ENCODE peak calls at places on chromosomes 2 and 18, in nine cellular contexts. O is A549; Q is astrocyte; W is progenitor cell of endocrine pancreas; V is posterior cingulate gyrus; H is gastrocnemius medialis; P is stimulated activated CD8-positive, alpha-beta memory T cell treated with anti-CD3 and anti-CD28 coated beads, Interleukin-2, amount 100 ng/mL, for 1 hour; T is NB4; B is astrocyte of the spinal cord. C is an unnamed sample.

GRCh38 chr2:228705331-228705730 is 523.8 kb upstream of the SPHKAP start:
- DNase-seq in O (no peak), Q (no peak), W (no peak), V (no peak), H (no peak), P (no peak), T (no peak), B (no peak), C (no peak)

GRCh38 chr18:79945118-79946042 is 6.1 kb downstream of the SLC66A2 start:
- DNase-seq in O (no peak), Q (no peak), W (no peak), V (peak; percentile 77), H (no peak), P (no peak), T (no peak), B (no peak), C (no peak)

GRCh38 chr2:58081000-58081399 is 34.4 kb downstream of the VRK2 start:
- DNase-seq in O (peak; percentile 36), Q (no peak), W (no peak), V (no peak), H (no peak), P (no peak), T (no peak), B (no peak), C (no peak)

GRCh38 chr2:64770137-64770780 is 116.5 kb upstream of the SERTAD2 start:
- DNase-seq in O (no peak), Q (peak; percentile 81), W (no peak), V (no peak), H (no peak), P (no peak), T (no peak), B (peak; percentile 62), C (no peak)

GRCh38 chr2:65128297-65129190 is 1.4 kb downstream of the RAB1A start:
- DNase-seq in O (no peak), Q (peak; percentile 49), W (no peak), V (no peak), H (peak; percentile 60), P (no peak), T (peak; percentile 85), B (peak; percentile 23), C (no peak)

GRCh38 chr18:44325903-44326650 is 354.6 kb upstream of the SETBP1 start:
- DNase-seq in O (peak; percentile 30), Q (peak; percentile 50), W (peak; percentile 34), V (no peak), H (no peak), P (no peak), T (peak; percentile 58), B (peak; percentile 72), C (peak; percentile 90)

GRCh38 chr2:43426305-43427031 is 169.4 kb downstream of the THADA start:
- DNase-seq in O (peak; percentile 95), Q (peak; percentile 99), W (no peak), V (no peak), H (peak; percentile 15), P (peak; percentile 21), T (peak; percentile 96), B (peak; percentile 97), C (peak; percentile 62)

GRCh38 chr2:140577453-140577852 is 1553.4 kb downstream of the LRP1B start:
- DNase-seq in O (no peak), Q (no peak), W (no peak), V (no peak), H (no peak), P (no peak), T (no peak), B (no peak), C (no peak)

GRCh38 chr2:213806125-213806726 is 522.0 kb downstream of the SPAG16 start:
- DNase-seq in O (peak; percentile 30), Q (peak; percentile 6), W (no peak), V (no peak), H (no peak), P (no peak), T (peak; percentile 30), B (peak; percentile 55), C (no peak)

GRCh38 chr2:191264647-191265079 is 19.5 kb downstream of the MYO1B start:
- DNase-seq in O (no peak), Q (peak; percentile 93), W (no peak), V (no peak), H (no peak), P (no peak), T (no peak), B (peak; percentile 91), C (no peak)

GRCh38 chr2:69997296-69998184 is 36.1 kb upstream of the ASPRV1 start:
- DNase-seq in O (peak; percentile 68), Q (peak; percentile 31), W (no peak), V (no peak), H (peak; percentile 74), P (no peak), T (peak; percentile 86), B (peak; percentile 15), C (peak; percentile 26)

GRCh38 chr2:120017201-120017600 is 4.3 kb downstream of the EPB41L5 start:
- DNase-seq in O (no peak), Q (no peak), W (no peak), V (no peak), H (no peak), P (no peak), T (no peak), B (no peak), C (no peak)

GRCh38 chr18:23887493-23887892 is 127.1 kb upstream of the TTC39C start:
- DNase-seq in O (no peak), Q (peak; percentile 32), W (no peak), V (no peak), H (no peak), P (no peak), T (no peak), B (no peak), C (no peak)

GRCh38 chr2:25187729-25188350 is 19.5 kb upstream of the POMC start:
- DNase-seq in O (no peak), Q (no peak), W (no peak), V (no peak), H (no peak), P (no peak), T (no peak), B (no peak), C (no peak)

GRCh38 chr2:237858294-237859081 is 935 bp upstream of the RAMP1 start:
- DNase-seq in O (peak; percentile 72), Q (peak; percentile 80), W (peak; percentile 41), V (peak; percentile 94), H (peak; percentile 56), P (peak; percentile 9), T (peak; percentile 74), B (peak; percentile 89), C (no peak)

GRCh38 chr2:8537572-8538155 is 144.2 kb upstream of the ID2 start:
- DNase-seq in O (no peak), Q (no peak), W (no peak), V (no peak), H (no peak), P (no peak), T (no peak), B (no peak), C (no peak)